ENCODE peak calls at places on chromosomes 2 and 18, in six cellular contexts. One of them, this sample, is unnamed.

GRCh38 chr18:71902482-71902881 is 641.7 kb downstream of the CBLN2 start:
- DNase-seq in HL-60: no peak
- DNase-seq in upper lobe of left lung: no peak
- DNase-seq in tibial artery: no peak
- DNase-seq in GM12864: no peak
- DNase-seq in nephron progenitor cell: no peak
- DNase-seq in this sample: no peak

GRCh38 chr18:67783215-67783946 is 266.9 kb upstream of the DSEL start:
- DNase-seq in HL-60: no peak
- DNase-seq in upper lobe of left lung: no peak
- DNase-seq in tibial artery: no peak
- DNase-seq in GM12864: no peak
- DNase-seq in nephron progenitor cell: no peak
- DNase-seq in this sample: no peak

GRCh38 chr18:44679056-44679911 is 1.4 kb upstream of the SETBP1 start:
- DNase-seq in HL-60: peak; percentile 59
- DNase-seq in upper lobe of left lung: peak; percentile 87
- DNase-seq in tibial artery: peak; percentile 94
- DNase-seq in GM12864: peak; percentile 66
- DNase-seq in nephron progenitor cell: peak; percentile 78
- DNase-seq in this sample: peak; percentile 93

GRCh38 chr2:61218076-61218816 is 56.3 kb downstream of the C2orf74 start:
- DNase-seq in HL-60: no peak
- DNase-seq in upper lobe of left lung: no peak
- DNase-seq in tibial artery: no peak
- DNase-seq in GM12864: no peak
- DNase-seq in nephron progenitor cell: no peak
- DNase-seq in this sample: no peak

GRCh38 chr2:61434314-61434713 is 36.6 kb downstream of the USP34 start:
- DNase-seq in HL-60: peak; percentile 66
- DNase-seq in upper lobe of left lung: peak; percentile 70
- DNase-seq in tibial artery: no peak
- DNase-seq in GM12864: no peak
- DNase-seq in nephron progenitor cell: no peak
- DNase-seq in this sample: no peak

GRCh38 chr2:240303896-240304745 is 131.3 kb upstream of the GPC1 start:
- DNase-seq in HL-60: no peak
- DNase-seq in upper lobe of left lung: peak; percentile 12
- DNase-seq in tibial artery: peak; percentile 50
- DNase-seq in GM12864: no peak
- DNase-seq in nephron progenitor cell: no peak
- DNase-seq in this sample: no peak

GRCh38 chr2:23386422-23387220 is 1.6 kb downstream of the KLHL29 start:
- DNase-seq in HL-60: no peak
- DNase-seq in upper lobe of left lung: peak; percentile 33
- DNase-seq in tibial artery: peak; percentile 73
- DNase-seq in GM12864: no peak
- DNase-seq in nephron progenitor cell: peak; percentile 67
- DNase-seq in this sample: peak; percentile 64

GRCh38 chr2:222862915-222863544 is 2.2 kb downstream of the ACSL3 start:
- DNase-seq in HL-60: no peak
- DNase-seq in upper lobe of left lung: no peak
- DNase-seq in tibial artery: no peak
- DNase-seq in GM12864: no peak
- DNase-seq in nephron progenitor cell: no peak
- DNase-seq in this sample: no peak

GRCh38 chr2:208315081-208315788 is 49.2 kb downstream of the PIKFYVE start:
- DNase-seq in HL-60: no peak
- DNase-seq in upper lobe of left lung: no peak
- DNase-seq in tibial artery: peak; percentile 68
- DNase-seq in GM12864: peak; percentile 77
- DNase-seq in nephron progenitor cell: no peak
- DNase-seq in this sample: peak; percentile 12

GRCh38 chr18:45637546-45638327 is 22.5 kb downstream of the SLC14A2 start:
- DNase-seq in HL-60: no peak
- DNase-seq in upper lobe of left lung: no peak
- DNase-seq in tibial artery: peak; percentile 79
- DNase-seq in GM12864: no peak
- DNase-seq in nephron progenitor cell: no peak
- DNase-seq in this sample: no peak

DNA sequence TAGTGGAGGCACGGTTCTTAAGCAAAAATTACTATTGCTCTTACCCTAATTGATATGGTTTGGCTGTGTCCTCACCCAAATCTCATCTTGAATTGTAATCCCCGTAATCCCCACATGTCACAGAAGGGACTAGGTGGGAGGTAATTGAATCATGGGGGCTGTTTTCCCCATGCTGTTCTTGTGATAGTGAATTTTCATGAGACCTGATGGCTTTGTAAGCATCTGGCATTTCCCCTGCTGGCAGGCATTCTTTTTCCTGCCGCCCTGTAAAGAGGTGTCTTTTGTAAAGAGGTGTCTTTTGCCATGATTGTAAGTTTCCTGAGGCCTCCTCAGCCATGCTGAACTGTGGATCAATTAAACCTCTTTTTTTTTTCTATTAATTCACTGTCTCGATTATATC is 1691.8 kb upstream of the SLC39A10 start:
- DNase-seq in HL-60: no peak
- DNase-seq in upper lobe of left lung: no peak
- DNase-seq in tibial artery: no peak
- DNase-seq in GM12864: no peak
- DNase-seq in nephron progenitor cell: no peak
- DNase-seq in this sample: no peak
- TF ChIP-seq CTCF in HL-60: no peak
- TF ChIP-seq CTCF in upper lobe of left lung: no peak
- TF ChIP-seq CTCF in tibial artery: no peak
- TF ChIP-seq CTCF in GM12864: no peak
- TF ChIP-seq CTCF in nephron progenitor cell: no peak
- TF ChIP-seq CTCF in this sample: no peak

GRCh38 chr2:204625135-204625534 is 79.9 kb downstream of the PARD3B start:
- DNase-seq in HL-60: no peak
- DNase-seq in upper lobe of left lung: no peak
- DNase-seq in tibial artery: no peak
- DNase-seq in GM12864: no peak
- DNase-seq in nephron progenitor cell: no peak
- DNase-seq in this sample: no peak
- TF ChIP-seq CTCF in HL-60: no peak
- TF ChIP-seq CTCF in upper lobe of left lung: no peak
- TF ChIP-seq CTCF in tibial artery: no peak
- TF ChIP-seq CTCF in GM12864: no peak
- TF ChIP-seq CTCF in nephron progenitor cell: no peak
- TF ChIP-seq CTCF in this sample: no peak

GRCh38 chr2:31140151-31140550 is 1.9 kb upstream of the GALNT14 start:
- DNase-seq in HL-60: no peak
- DNase-seq in upper lobe of left lung: no peak
- DNase-seq in tibial artery: no peak
- DNase-seq in GM12864: no peak
- DNase-seq in nephron progenitor cell: no peak
- DNase-seq in this sample: no peak

GRCh38 chr2:31137211-31138036 is 816 bp downstream of the GALNT14 start:
- DNase-seq in HL-60: no peak
- DNase-seq in upper lobe of left lung: no peak
- DNase-seq in tibial artery: no peak
- DNase-seq in GM12864: no peak
- DNase-seq in nephron progenitor cell: peak; percentile 54
- DNase-seq in this sample: peak; percentile 60

GRCh38 chr2:31136732-31137131 is 1.5 kb downstream of the GALNT14 start:
- DNase-seq in HL-60: no peak
- DNase-seq in upper lobe of left lung: no peak
- DNase-seq in tibial artery: no peak
- DNase-seq in GM12864: no peak
- DNase-seq in nephron progenitor cell: no peak
- DNase-seq in this sample: peak; percentile 46

GRCh38 chr2:31136000-31136399 is 2.2 kb downstream of the GALNT14 start:
- DNase-seq in HL-60: no peak
- DNase-seq in upper lobe of left lung: no peak
- DNase-seq in tibial artery: no peak
- DNase-seq in GM12864: no peak
- DNase-seq in nephron progenitor cell: no peak
- DNase-seq in this sample: no peak

DNA sequence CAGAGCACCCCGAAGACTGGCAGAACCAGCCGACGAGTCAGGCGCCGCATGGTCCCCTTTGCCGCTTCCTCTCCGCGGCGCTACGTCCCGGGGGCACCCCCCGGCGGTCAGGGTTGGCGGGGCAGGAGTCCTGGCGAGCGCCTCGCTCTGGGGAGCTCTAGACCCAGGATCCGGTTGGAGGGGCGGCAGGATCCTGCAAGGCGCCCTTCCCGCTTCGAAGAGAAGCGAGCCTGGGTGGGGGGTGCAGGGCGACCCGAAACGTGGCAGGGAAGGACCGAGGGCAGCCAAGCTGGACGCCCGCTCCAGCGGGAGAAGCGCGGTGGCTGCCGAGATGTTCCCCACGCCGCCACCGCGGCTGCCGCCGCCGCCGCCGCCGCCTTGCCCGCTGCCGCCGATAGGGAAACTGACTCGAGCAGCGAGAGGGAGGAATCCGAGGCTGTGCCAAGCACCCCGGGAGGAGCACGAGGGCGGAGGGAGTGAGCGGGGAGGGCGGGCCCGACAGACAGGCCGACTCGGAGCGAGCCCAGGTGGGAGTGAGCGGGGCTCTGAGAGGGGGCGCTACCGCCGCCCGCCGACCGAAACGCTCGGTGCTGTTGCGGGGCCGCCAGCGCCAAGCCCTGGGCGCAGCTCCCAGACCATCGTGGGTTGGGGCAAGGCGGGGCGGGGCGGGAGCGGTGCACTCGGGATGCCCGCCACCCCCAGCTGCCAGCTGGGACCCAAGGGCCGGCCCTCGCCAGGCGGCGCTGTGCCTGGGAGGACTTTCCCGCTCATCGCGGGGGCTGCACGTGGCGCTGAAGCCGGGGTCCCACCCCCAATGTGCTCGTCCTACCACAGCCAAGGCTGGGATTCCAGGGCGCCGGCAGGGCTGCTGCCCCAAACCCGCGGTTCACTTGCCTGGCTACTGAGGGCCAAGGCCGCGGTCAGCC is at the start of gene GALNT14:
- DNase-seq in HL-60: peak; percentile 47
- DNase-seq in upper lobe of left lung: peak; percentile 50
- DNase-seq in tibial artery: peak; percentile 68
- DNase-seq in GM12864: no peak
- DNase-seq in nephron progenitor cell: peak; percentile 79
- DNase-seq in this sample: peak; percentile 79
- TF ChIP-seq CTCF in HL-60: peak; percentile 11
- TF ChIP-seq CTCF in upper lobe of left lung: peak; percentile 23
- TF ChIP-seq CTCF in tibial artery: peak; percentile 43
- TF ChIP-seq CTCF in GM12864: peak; percentile 42
- TF ChIP-seq CTCF in nephron progenitor cell: peak; percentile 46
- TF ChIP-seq CTCF in this sample: peak; percentile 38

GRCh38 chr18:35010156-35010555 is 31.1 kb upstream of the MAPRE2 start:
- DNase-seq in HL-60: no peak
- DNase-seq in upper lobe of left lung: no peak
- DNase-seq in tibial artery: no peak
- DNase-seq in GM12864: no peak
- DNase-seq in nephron progenitor cell: no peak
- DNase-seq in this sample: no peak

GRCh38 chr18:35005963-35006577 is 35.1 kb upstream of the MAPRE2 start:
- DNase-seq in HL-60: peak; percentile 20
- DNase-seq in upper lobe of left lung: no peak
- DNase-seq in tibial artery: no peak
- DNase-seq in GM12864: peak; percentile 16
- DNase-seq in nephron progenitor cell: peak; percentile 8
- DNase-seq in this sample: peak; percentile 57

GRCh38 chr18:35010983-35011382 is 30.2 kb upstream of the MAPRE2 start:
- DNase-seq in HL-60: no peak
- DNase-seq in upper lobe of left lung: no peak
- DNase-seq in tibial artery: no peak
- DNase-seq in GM12864: no peak
- DNase-seq in nephron progenitor cell: no peak
- DNase-seq in this sample: no peak
- TF ChIP-seq CTCF in HL-60: no peak
- TF ChIP-seq CTCF in upper lobe of left lung: no peak
- TF ChIP-seq CTCF in tibial artery: no peak
- TF ChIP-seq CTCF in GM12864: no peak
- TF ChIP-seq CTCF in nephron progenitor cell: no peak
- TF ChIP-seq CTCF in this sample: no peak

DNA sequence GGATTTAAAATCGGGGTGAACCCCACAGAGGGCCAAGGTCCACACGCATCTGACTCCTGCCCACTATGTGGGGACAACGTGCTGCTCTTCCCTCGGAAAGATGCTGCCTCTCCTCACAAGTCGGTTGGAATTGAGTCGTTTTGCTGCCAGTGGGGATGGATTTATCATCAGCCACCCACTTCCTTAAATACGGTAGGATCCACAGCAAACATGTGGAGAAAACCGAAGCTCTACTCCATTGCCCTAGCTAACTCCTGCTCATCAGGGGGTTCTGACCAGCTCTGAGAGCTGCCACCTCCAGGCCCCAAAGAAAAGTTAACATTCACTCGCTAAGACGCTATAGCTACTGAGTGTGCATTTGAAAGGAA is 80.9 kb downstream of the CHRNA1 start:
- DNase-seq in HL-60: no peak
- DNase-seq in upper lobe of left lung: no peak
- DNase-seq in tibial artery: no peak
- DNase-seq in GM12864: peak; percentile 7
- DNase-seq in nephron progenitor cell: no peak
- DNase-seq in this sample: peak; percentile 68
- TF ChIP-seq CTCF in HL-60: no peak
- TF ChIP-seq CTCF in upper lobe of left lung: no peak
- TF ChIP-seq CTCF in tibial artery: peak; percentile 27
- TF ChIP-seq CTCF in GM12864: no peak
- TF ChIP-seq CTCF in nephron progenitor cell: no peak
- TF ChIP-seq CTCF in this sample: no peak

GRCh38 chr18:14074187-14074586 is 58.0 kb downstream of the ZNF519 start:
- DNase-seq in HL-60: no peak
- DNase-seq in upper lobe of left lung: no peak
- DNase-seq in tibial artery: no peak
- DNase-seq in GM12864: no peak
- DNase-seq in nephron progenitor cell: no peak
- DNase-seq in this sample: no peak
- TF ChIP-seq CTCF in HL-60: peak; percentile 1
- TF ChIP-seq CTCF in upper lobe of left lung: no peak
- TF ChIP-seq CTCF in tibial artery: no peak
- TF ChIP-seq CTCF in GM12864: peak; percentile 18
- TF ChIP-seq CTCF in nephron progenitor cell: no peak
- TF ChIP-seq CTCF in this sample: peak; percentile 20

DNA sequence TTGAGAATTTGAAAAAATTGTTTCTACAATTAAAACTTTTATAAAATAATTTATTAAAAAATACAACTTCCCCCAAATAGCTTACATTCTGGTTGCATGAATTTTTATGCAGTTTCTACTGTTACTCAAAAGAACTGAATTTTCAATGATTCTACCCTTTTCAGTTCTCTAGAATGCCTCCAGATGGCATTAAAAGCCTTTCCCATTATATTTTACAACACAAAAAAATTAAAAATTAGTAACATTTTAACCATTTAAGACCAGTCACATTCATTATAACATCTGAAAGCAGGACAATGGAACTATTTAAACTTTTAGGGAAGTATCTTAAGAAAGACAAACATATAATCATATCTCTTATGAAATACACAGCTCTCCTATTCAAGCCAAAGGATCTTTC is 236.0 kb upstream of the REV1 start:
- DNase-seq in HL-60: no peak
- DNase-seq in upper lobe of left lung: no peak
- DNase-seq in tibial artery: no peak
- DNase-seq in GM12864: no peak
- DNase-seq in nephron progenitor cell: no peak
- DNase-seq in this sample: no peak
- TF ChIP-seq CTCF in HL-60: no peak
- TF ChIP-seq CTCF in upper lobe of left lung: peak; percentile 7
- TF ChIP-seq CTCF in tibial artery: peak; percentile 26
- TF ChIP-seq CTCF in GM12864: no peak
- TF ChIP-seq CTCF in nephron progenitor cell: no peak
- TF ChIP-seq CTCF in this sample: no peak

GRCh38 chr18:26090130-26091046 is at the start of gene SS18:
- DNase-seq in HL-60: peak; percentile 71
- DNase-seq in upper lobe of left lung: peak; percentile 94
- DNase-seq in tibial artery: peak; percentile 97
- DNase-seq in GM12864: peak; percentile 85
- DNase-seq in nephron progenitor cell: peak; percentile 92
- DNase-seq in this sample: peak; percentile 92
- TF ChIP-seq CTCF in HL-60: no peak
- TF ChIP-seq CTCF in upper lobe of left lung: no peak
- TF ChIP-seq CTCF in tibial artery: peak; percentile 3
- TF ChIP-seq CTCF in GM12864: no peak
- TF ChIP-seq CTCF in nephron progenitor cell: no peak
- TF ChIP-seq CTCF in this sample: no peak